ENCODE peak calls at places on chromosome 1, in four cellular contexts. U is left ventricle myocardium inferior, W is tibial artery, S is thyroid gland. E is an unnamed sample. For H3K36me3, the result is how much of the 10 kb centered on the place peaks cover.

GRCh38 chr1:150548632-150549495 is at the start of gene ADAMTSL4:
- DNase-seq in U (peak), W (peak), S (peak), E (no peak)

GRCh38 chr1:203127672-203128611 is at the start of gene ADORA1:
- DNase-seq in U (peak), W (peak), S (peak), E (peak)

GRCh38 chr1:104921552-104921951 is 1171.9 kb downstream of the AMY1C start:
- DNase-seq in U (no peak), W (no peak), S (no peak), E (no peak)

GRCh38 chr1:75265792-75266191 is 131.6 kb downstream of the LHX8 start:
- DNase-seq in U (no peak), W (no peak), S (no peak), E (no peak)

GRCh38 chr1:209648931-209649776 is 3.1 kb downstream of the LAMB3 start:
- DNase-seq in U (no peak), W (no peak), S (no peak), E (no peak)

GRCh38 chr1:165444897-165445370 is at the start of gene RXRG:
- DNase-seq in U (peak), W (no peak), S (peak), E (peak)

GRCh38 chr1:224183591-224184312 is 712 bp downstream of the DEGS1 start:
- DNase-seq in U (peak), W (peak), S (peak), E (peak)

GRCh38 chr1:210464519-210465039 is 135.9 kb downstream of the HHAT start:
- DNase-seq in U (no peak), W (no peak), S (peak), E (no peak)

GRCh38 chr1:26234644-26235384 is 814 bp downstream of the CEP85 start:
- DNase-seq in U (no peak), W (no peak), S (no peak), E (peak)

GRCh38 chr1:53475661-53476060 is 16.5 kb downstream of the DMRTB1 start:
- DNase-seq in U (no peak), W (peak), S (no peak), E (no peak)

GRCh38 chr1:109570414-109570813 is 22.0 kb downstream of the GNAI3 start:
- DNase-seq in U (no peak), W (no peak), S (peak), E (no peak)

GRCh38 chr1:155241069-155241679 is 14.1 kb downstream of the ENTREP3 start:
- DNase-seq in U (peak), W (no peak), S (peak), E (no peak)

GRCh38 chr1:112011231-112011630 is 21.8 kb upstream of the KCND3 start:
- DNase-seq in U (no peak), W (no peak), S (peak), E (no peak)

GRCh38 chr1:190453550-190453949 is 24.1 kb downstream of the BRINP3 start:
- DNase-seq in U (no peak), W (no peak), S (no peak), E (no peak)

GRCh38 chr1:67880056-67880601 is 46.9 kb upstream of the GNG12 start:
- DNase-seq in U (no peak), W (no peak), S (no peak), E (no peak)

GRCh38 chr1:160410412-160411005 is 10.1 kb downstream of the VANGL2 start:
- DNase-seq in U (no peak), W (no peak), S (no peak), E (no peak)

GRCh38 chr1:27544818-27545612 is 55.0 kb upstream of the WASF2 start:
- DNase-seq in U (peak), W (peak), S (peak), E (peak)

GRCh38 chr1:27538793-27539192 is 48.8 kb upstream of the WASF2 start:
- DNase-seq in U (no peak), W (no peak), S (no peak), E (no peak)

GRCh38 chr1:27539901-27540861 is 50.2 kb upstream of the WASF2 start:
- DNase-seq in U (no peak), W (no peak), S (peak), E (no peak)

GRCh38 chr1:27545876-27546275 is 55.9 kb upstream of the WASF2 start:
- DNase-seq in U (peak), W (no peak), S (no peak), E (no peak)

DNA sequence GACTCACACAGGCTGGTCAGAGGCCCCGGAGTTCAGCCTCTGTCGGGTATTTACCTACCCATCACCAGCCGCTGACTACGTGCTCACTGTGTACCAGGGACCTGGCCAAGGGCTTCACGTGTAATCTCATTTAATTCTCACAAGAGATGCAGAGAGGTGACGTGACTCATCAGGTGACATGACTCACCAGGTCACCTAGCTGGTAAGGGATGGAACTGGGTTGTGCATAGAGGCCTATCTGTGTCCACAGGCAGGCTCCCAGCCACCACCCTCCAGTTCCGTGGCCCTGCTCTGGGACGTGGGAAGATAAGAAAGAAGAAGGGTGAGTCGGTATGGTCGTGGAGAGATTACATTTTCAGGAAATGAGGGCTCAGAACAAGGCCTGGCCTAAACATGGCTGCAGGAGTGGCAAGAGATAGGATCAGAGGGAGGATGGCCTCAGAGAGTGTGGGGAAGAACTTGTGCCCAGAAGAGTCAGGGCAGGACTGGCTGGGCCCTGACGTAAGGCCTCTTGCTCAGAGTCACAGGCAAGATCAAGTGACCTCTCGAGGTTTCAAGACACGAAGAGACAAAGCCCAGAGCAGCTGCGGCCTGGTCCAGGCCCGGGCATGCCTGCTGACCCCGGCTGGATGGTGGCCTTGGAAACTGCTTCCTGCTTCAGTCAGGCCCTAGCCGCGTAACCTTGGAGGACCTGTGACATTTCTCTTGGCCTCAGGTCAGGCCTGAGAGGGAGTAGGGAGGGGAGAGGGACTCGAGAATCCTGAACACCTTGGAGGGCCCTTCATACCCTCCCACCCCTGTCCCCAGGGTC is 52.7 kb upstream of the WASF2 start:
- DNase-seq in U (peak), W (peak), S (peak), E (peak)
- H3K27ac ChIP-seq in U (peak), W (peak), S (peak), E (peak)

GRCh38 chr1:167633258-167633944 is 3.4 kb downstream of the RCSD1 start:
- DNase-seq in U (no peak), W (no peak), S (no peak), E (no peak)

GRCh38 chr1:167631987-167632680 is 2.1 kb downstream of the RCSD1 start:
- DNase-seq in U (no peak), W (no peak), S (no peak), E (peak)

GRCh38 chr1:167630568-167631385 is 745 bp downstream of the RCSD1 start:
- DNase-seq in U (no peak), W (no peak), S (no peak), E (peak)

GRCh38 chr1:167629681-167630567 is at the start of gene RCSD1:
- DNase-seq in U (peak), W (no peak), S (no peak), E (peak)

GRCh38 chr1:167631386-167631941 is 1.4 kb downstream of the RCSD1 start:
- DNase-seq in U (no peak), W (no peak), S (no peak), E (no peak)
- H3K4me3 ChIP-seq in U (peak), W (peak), S (no peak), E (peak)

GRCh38 chr1:157040802-157041201 is 4.7 kb downstream of the ARHGEF11 start:
- DNase-seq in U (no peak), W (no peak), S (no peak), E (no peak)

GRCh38 chr1:157042852-157043251 is 2.7 kb downstream of the ARHGEF11 start:
- DNase-seq in U (no peak), W (no peak), S (no peak), E (no peak)

GRCh38 chr1:157044326-157044725 is 1.2 kb downstream of the ARHGEF11 start:
- DNase-seq in U (no peak), W (no peak), S (no peak), E (no peak)

GRCh38 chr1:157045251-157046218 is at the start of gene ARHGEF11:
- DNase-seq in U (peak), W (peak), S (peak), E (peak)

DNA sequence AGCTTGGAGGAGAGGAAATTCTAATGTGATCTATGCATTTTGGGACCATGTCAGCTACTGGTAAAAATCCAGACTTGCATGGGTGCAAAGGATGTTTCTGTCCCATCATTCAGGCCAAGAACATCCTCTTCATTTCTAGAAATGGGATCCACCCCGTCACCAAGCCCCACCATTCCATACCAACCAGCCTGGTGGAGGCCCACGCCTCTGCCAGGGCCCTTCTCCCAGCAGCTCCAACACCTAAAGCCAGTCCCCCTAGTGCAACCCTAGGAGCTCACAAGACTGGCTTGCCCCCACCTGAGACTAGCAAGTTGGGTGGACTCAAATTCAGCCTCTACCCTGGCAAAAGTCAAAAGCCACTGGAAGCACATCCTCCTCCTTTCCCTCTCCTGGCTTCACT is 1.9 kb downstream of the ARHGEF11 start:
- DNase-seq in U (no peak), W (no peak), S (no peak), E (no peak)
- H3K36me3 ChIP-seq in U (under half), W (under half), S (under half), E (under half)

GRCh38 chr1:94244816-94245215 is 7.4 kb upstream of the ARHGAP29 start:
- DNase-seq in U (no peak), W (no peak), S (no peak), E (no peak)
- H3K27ac ChIP-seq in U (peak), W (no peak), S (no peak), E (peak)

DNA sequence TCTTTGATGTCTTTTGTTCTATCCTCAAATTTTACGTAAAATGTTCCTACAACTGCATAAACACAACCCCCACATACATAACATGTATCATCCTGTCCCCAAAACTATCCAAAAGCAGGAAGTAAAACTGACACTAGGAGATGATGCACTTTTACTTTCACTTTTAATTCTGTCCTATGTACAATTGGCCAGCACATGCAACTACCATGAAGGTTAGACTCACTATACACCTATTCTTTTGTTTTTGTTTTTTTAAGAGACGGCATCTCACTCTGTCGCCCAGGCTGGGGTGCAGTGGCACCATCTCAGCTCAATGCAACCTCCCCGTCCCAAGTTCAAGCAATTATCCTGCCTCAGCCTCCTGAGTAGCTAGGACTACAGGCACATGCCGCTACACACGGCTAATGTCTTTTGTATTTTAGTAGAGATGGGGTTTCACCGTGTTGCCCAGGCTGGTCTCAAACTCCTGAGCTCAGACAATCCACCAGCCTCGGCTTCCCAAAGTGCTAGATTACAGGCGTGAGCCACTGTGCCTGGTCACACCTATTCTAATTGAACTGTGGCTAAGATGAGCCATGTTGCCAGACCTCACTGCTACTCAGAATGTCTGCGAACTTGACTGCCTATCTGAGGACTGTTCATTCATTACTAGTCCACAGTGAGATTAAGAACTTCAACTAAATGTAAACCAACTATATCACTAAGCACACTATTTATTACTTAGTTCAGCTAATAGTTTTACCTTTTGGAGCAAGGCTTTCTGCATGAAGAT is 48.0 kb downstream of the TOR3A start:
- DNase-seq in U (no peak), W (no peak), S (no peak), E (no peak)
- H3K4me3 ChIP-seq in U (peak), W (peak), S (no peak), E (peak)

DNA sequence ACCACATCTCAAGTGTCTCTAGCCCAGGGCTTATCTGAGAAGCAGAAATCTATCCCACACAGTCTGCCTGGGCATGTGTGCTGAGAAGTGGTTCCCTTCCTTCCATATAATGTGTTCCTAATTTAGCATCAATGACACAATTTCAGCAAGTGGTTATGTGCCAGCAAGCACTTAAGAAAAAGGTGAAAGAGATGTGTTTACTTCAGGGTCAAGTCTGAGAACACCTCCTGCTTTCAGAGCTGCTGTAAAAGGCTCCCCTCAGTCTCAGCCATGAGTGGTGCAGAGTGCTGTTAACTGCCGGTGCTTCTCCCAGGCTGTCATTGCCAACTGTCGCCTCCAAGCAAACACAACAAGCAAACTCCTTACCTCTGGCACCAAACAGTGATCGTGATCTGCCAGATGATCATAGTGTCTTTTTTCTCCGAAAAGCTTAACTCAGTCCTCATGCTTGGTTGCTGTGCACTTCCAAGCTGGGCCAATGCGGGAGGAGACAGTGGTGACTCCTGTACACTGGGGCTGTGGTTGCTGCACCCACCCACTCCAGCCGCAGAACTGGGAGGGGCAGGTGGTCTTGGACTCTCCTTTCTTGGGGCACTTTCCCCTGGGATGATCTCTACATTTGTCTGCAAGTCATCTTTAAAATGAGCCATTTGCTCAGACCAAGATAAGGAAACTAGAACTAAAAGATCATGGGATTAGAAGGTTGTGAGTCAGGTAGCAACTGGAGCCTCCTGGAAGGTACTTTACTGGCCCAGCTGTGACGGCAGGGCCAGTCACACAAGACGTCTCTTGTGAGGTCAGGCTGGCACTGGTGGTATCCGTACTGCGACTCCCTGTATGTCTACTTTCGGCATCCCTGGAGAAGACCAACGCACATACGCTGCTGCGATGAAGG is 32.4 kb downstream of the ATP1A1 start:
- DNase-seq in U (no peak), W (no peak), S (no peak), E (peak)
- H3K36me3 ChIP-seq in U (half or more), W (half or more), S (half or more), E (half or more)